ENCODE peak calls at places on chromosome 1, in ten cellular contexts. T is GM12865, C is astrocyte of the spinal cord, M is epithelial cell of esophagus, O is tibial nerve, L is cardiac muscle cell, I is keratinocyte, F is fibroblast of pulmonary artery, U is lower leg skin, Z is PC-9. W is an unnamed sample.

GRCh38 chr1:94258873-94259331 is 21.5 kb upstream of the ARHGAP29 start:
- DNase-seq in T (no peak), C (peak; percentile 95), M (peak; percentile 67), O (peak; percentile 75), L (no peak), I (peak; percentile 71), F (peak; percentile 88), U (peak; percentile 95), Z (peak; percentile 91), W (peak; percentile 99)

GRCh38 chr1:10680487-10680886 is 116.0 kb downstream of the CASZ1 start:
- DNase-seq in T (no peak), C (no peak), M (no peak), O (no peak), L (no peak), I (no peak), F (no peak), U (no peak), Z (peak; percentile 43), W (no peak)

GRCh38 chr1:11701551-11701961 is 10.0 kb downstream of the DRAXIN start:
- DNase-seq in T (no peak), C (no peak), M (no peak), O (no peak), L (no peak), I (no peak), F (no peak), U (no peak), Z (no peak), W (no peak)

GRCh38 chr1:200038987-200039848 is 11.7 kb downstream of the NR5A2 start:
- DNase-seq in T (peak; percentile 15), C (no peak), M (peak; percentile 43), O (no peak), L (peak; percentile 59), I (no peak), F (no peak), U (no peak), Z (peak; percentile 47), W (peak; percentile 7)

GRCh38 chr1:46489169-46489637 is 433 bp upstream of the DMBX1 start:
- DNase-seq in T (no peak), C (no peak), M (peak; percentile 15), O (no peak), L (no peak), I (no peak), F (no peak), U (no peak), Z (no peak), W (no peak)

GRCh38 chr1:206859082-206859491 is 6.3 kb upstream of the IL20 start:
- DNase-seq in T (no peak), C (no peak), M (peak; percentile 88), O (no peak), L (no peak), I (no peak), F (peak; percentile 61), U (peak; percentile 59), Z (peak; percentile 13), W (no peak)

GRCh38 chr1:59290173-59290954 is 6.5 kb upstream of the FGGY start:
- DNase-seq in T (peak; percentile 79), C (peak; percentile 47), M (peak; percentile 82), O (no peak), L (peak; percentile 47), I (no peak), F (peak; percentile 64), U (no peak), Z (peak; percentile 40), W (peak; percentile 71)

GRCh38 chr1:24107462-24108225 is 4.3 kb downstream of the MYOM3 start:
- DNase-seq in T (no peak), C (peak; percentile 83), M (peak; percentile 62), O (no peak), L (no peak), I (no peak), F (peak; percentile 61), U (peak; percentile 90), Z (peak; percentile 64), W (peak; percentile 80)

GRCh38 chr1:1069061-1069710 is 4.9 kb downstream of the RNF223 start:
- DNase-seq in T (peak; percentile 91), C (peak; percentile 29), M (peak; percentile 81), O (no peak), L (peak; percentile 85), I (peak; percentile 66), F (peak; percentile 61), U (peak; percentile 93), Z (peak; percentile 93), W (peak; percentile 10)

GRCh38 chr1:25699501-25700089 is 83.0 kb downstream of the MAN1C1 start:
- DNase-seq in T (no peak), C (no peak), M (no peak), O (no peak), L (peak; percentile 88), I (no peak), F (no peak), U (peak; percentile 85), Z (no peak), W (peak; percentile 34)

GRCh38 chr1:14539953-14540563 is 58.4 kb upstream of the KAZN start:
- DNase-seq in T (peak; percentile 54), C (no peak), M (no peak), O (no peak), L (no peak), I (no peak), F (no peak), U (peak; percentile 56), Z (no peak), W (no peak)

GRCh38 chr1:24142546-24143431 is at the start of gene IL22RA1:
- DNase-seq in T (no peak), C (no peak), M (peak; percentile 89), O (no peak), L (no peak), I (no peak), F (no peak), U (no peak), Z (peak; percentile 80), W (no peak)

GRCh38 chr1:167447521-167448136 is 70.7 kb downstream of the CD247 start:
- DNase-seq in T (peak; percentile 58), C (no peak), M (peak; percentile 82), O (no peak), L (no peak), I (no peak), F (no peak), U (peak; percentile 84), Z (peak; percentile 59), W (no peak)

GRCh38 chr1:83807792-83808191 is 191.1 kb downstream of the TTLL7 start:
- DNase-seq in T (no peak), C (no peak), M (no peak), O (no peak), L (no peak), I (no peak), F (no peak), U (no peak), Z (no peak), W (no peak)

GRCh38 chr1:228410015-228410414 is 3.4 kb upstream of the TRIM11 start:
- DNase-seq in T (no peak), C (no peak), M (peak; percentile 66), O (no peak), L (no peak), I (no peak), F (peak; percentile 64), U (peak; percentile 82), Z (no peak), W (peak; percentile 66)

GRCh38 chr1:36155560-36156328 is at the start of gene MAP7D1:
- DNase-seq in T (peak; percentile 91), C (peak; percentile 86), M (peak; percentile 85), O (peak; percentile 77), L (peak; percentile 87), I (no peak), F (peak; percentile 79), U (peak; percentile 97), Z (peak; percentile 92), W (peak; percentile 80)

GRCh38 chr1:31681421-31681820 is 22.4 kb downstream of the COL16A1 start:
- DNase-seq in T (no peak), C (no peak), M (no peak), O (no peak), L (peak; percentile 59), I (no peak), F (no peak), U (no peak), Z (no peak), W (no peak)

GRCh38 chr1:161198206-161198876 is 513 bp downstream of the ADAMTS4 start:
- DNase-seq in T (no peak), C (peak; percentile 39), M (no peak), O (no peak), L (peak; percentile 81), I (no peak), F (peak; percentile 49), U (peak; percentile 93), Z (peak; percentile 76), W (peak; percentile 48)
- H3K4me3 ChIP-seq in T (no peak overlapping the region), C (peak overlapping the region; percentile 32), M (no peak overlapping the region), O (peak overlapping the region; percentile 25), L (no peak overlapping the region), I (peak overlapping the region; percentile 10), F (peak overlapping the region; percentile 65), U (peak overlapping the region; percentile 24), Z (no peak overlapping the region), W (peak overlapping the region; percentile 85)

GRCh38 chr1:177334856-177335255 is 164.1 kb downstream of the BRINP2 start:
- DNase-seq in T (no peak), C (no peak), M (no peak), O (no peak), L (no peak), I (no peak), F (no peak), U (no peak), Z (no peak), W (no peak)
- TF ChIP-seq CTCF in T (no peak), C (no peak), M (no peak), O (no peak), L (no peak), I (no peak), F (no peak), U (no peak), Z (no peak), W (no peak)

GRCh38 chr1:54377040-54377691 is 29.0 kb downstream of the SSBP3 start:
- DNase-seq in T (peak; percentile 62), C (peak; percentile 26), M (no peak), O (no peak), L (peak; percentile 44), I (no peak), F (no peak), U (no peak), Z (peak; percentile 26), W (no peak)
- H3K4me3 ChIP-seq in T (peak overlapping the region; percentile 47), C (no peak overlapping the region), M (no peak overlapping the region), O (no peak overlapping the region), L (no peak overlapping the region), I (no peak overlapping the region), F (no peak overlapping the region), U (no peak overlapping the region), Z (no peak overlapping the region), W (no peak overlapping the region)

GRCh38 chr1:207866471-207867135 is 44.3 kb downstream of the CD34 start:
- DNase-seq in T (no peak), C (no peak), M (no peak), O (peak; percentile 55), L (no peak), I (no peak), F (peak; percentile 52), U (peak; percentile 90), Z (no peak), W (peak; percentile 66)

GRCh38 chr1:207861442-207862177 is 49.3 kb downstream of the CD34 start:
- DNase-seq in T (no peak), C (no peak), M (no peak), O (no peak), L (no peak), I (no peak), F (no peak), U (peak; percentile 81), Z (no peak), W (no peak)

GRCh38 chr1:207862241-207862787 is 48.6 kb downstream of the CD34 start:
- DNase-seq in T (no peak), C (no peak), M (no peak), O (no peak), L (no peak), I (no peak), F (no peak), U (no peak), Z (no peak), W (peak; percentile 61)

GRCh38 chr1:207867136-207868081 is 43.5 kb downstream of the CD34 start:
- DNase-seq in T (peak; percentile 30), C (no peak), M (no peak), O (no peak), L (no peak), I (no peak), F (no peak), U (peak; percentile 91), Z (no peak), W (no peak)

GRCh38 chr1:207863893-207864535 is 46.9 kb downstream of the CD34 start:
- DNase-seq in T (peak; percentile 46), C (no peak), M (no peak), O (no peak), L (no peak), I (no peak), F (no peak), U (peak; percentile 80), Z (no peak), W (no peak)
- TF ChIP-seq CTCF in T (no peak), C (no peak), M (no peak), O (no peak), L (no peak), I (no peak), F (no peak), U (no peak), Z (no peak), W (no peak)

W was measured in fibroblast of mammary gland.